ENCODE peak calls at places on chromosomes 7 and 10, in seven cellular contexts. M is brain microvascular endothelial cell, H is right cardiac atrium, X is heart right ventricle, S is iPS DF 6.9, Y is A549, L is gastrocnemius medialis. R is an unnamed sample.
A peak's percentile ranks its signal among the peaks of the same experiment; 100 is the strongest.

GRCh38 chr10:133458021-133458709 is 4.4 kb downstream of the SCART1 start:
- DNase-seq in M (no peak), H (no peak), X (no peak), S (no peak), Y (no peak), L (no peak), R (no peak)

GRCh38 chr10:76432274-76433012 is 1001.0 kb downstream of the LRMDA start:
- DNase-seq in M (peak; percentile 58), H (peak; percentile 59), X (peak; percentile 48), S (no peak), Y (no peak), L (peak; percentile 52), R (no peak)

GRCh38 chr10:48418189-48418588 is 111.7 kb downstream of the MAPK8 start:
- DNase-seq in M (no peak), H (no peak), X (no peak), S (no peak), Y (no peak), L (no peak), R (no peak)

GRCh38 chr7:45000096-45001032 is at the start of gene CCM2:
- DNase-seq in M (no peak), H (peak; percentile 77), X (peak; percentile 70), S (no peak), Y (peak; percentile 36), L (peak; percentile 34), R (no peak)

GRCh38 chr10:26486304-26486703 is 48.2 kb downstream of the APBB1IP start:
- DNase-seq in M (peak; percentile 67), H (peak; percentile 47), X (peak; percentile 19), S (no peak), Y (peak; percentile 24), L (no peak), R (no peak)

GRCh38 chr7:87310790-87311419 is 34.6 kb upstream of the CROT start:
- DNase-seq in M (no peak), H (no peak), X (no peak), S (no peak), Y (no peak), L (no peak), R (no peak)

GRCh38 chr7:7861211-7861633 is 107.4 kb upstream of the GLCCI1 start:
- DNase-seq in M (peak; percentile 51), H (no peak), X (no peak), S (no peak), Y (peak; percentile 2), L (no peak), R (no peak)

GRCh38 chr10:60564475-60564874 is 174.8 kb upstream of the ANK3 start:
- DNase-seq in M (no peak), H (no peak), X (no peak), S (no peak), Y (no peak), L (no peak), R (no peak)

GRCh38 chr10:127849896-127850295 is 42.8 kb downstream of the CLRN3 start:
- DNase-seq in M (no peak), H (no peak), X (no peak), S (no peak), Y (no peak), L (no peak), R (no peak)

GRCh38 chr10:78991187-78991586 is 77.6 kb upstream of the ZMIZ1 start:
- DNase-seq in M (no peak), H (no peak), X (no peak), S (no peak), Y (no peak), L (no peak), R (no peak)

GRCh38 chr10:22599048-22599561 is 115.3 kb downstream of the PIP4K2A start:
- DNase-seq in M (peak; percentile 34), H (no peak), X (no peak), S (no peak), Y (peak; percentile 25), L (no peak), R (no peak)

GRCh38 chr7:84638339-84638697 is 443.7 kb upstream of the SEMA3A start:
- DNase-seq in M (no peak), H (no peak), X (no peak), S (no peak), Y (no peak), L (no peak), R (no peak)
- H3K27ac ChIP-seq in M (peak overlapping the region; percentile 66), H (no peak overlapping the region), X (no peak overlapping the region), S (no peak overlapping the region), Y (peak overlapping the region; percentile 59), L (no peak overlapping the region), R (no peak overlapping the region)

GRCh38 chr10:49592726-49593563 is 17.2 kb upstream of the SLC18A3 start:
- DNase-seq in M (peak; percentile 46), H (peak; percentile 41), X (peak; percentile 32), S (no peak), Y (peak; percentile 79), L (no peak), R (no peak)

GRCh38 chr10:49585387-49585786 is 24.7 kb upstream of the SLC18A3 start:
- DNase-seq in M (no peak), H (no peak), X (no peak), S (no peak), Y (no peak), L (no peak), R (no peak)

GRCh38 chr10:49593564-49593875 is 16.6 kb upstream of the SLC18A3 start:
- DNase-seq in M (no peak), H (no peak), X (no peak), S (no peak), Y (no peak), L (no peak), R (no peak)

DNA sequence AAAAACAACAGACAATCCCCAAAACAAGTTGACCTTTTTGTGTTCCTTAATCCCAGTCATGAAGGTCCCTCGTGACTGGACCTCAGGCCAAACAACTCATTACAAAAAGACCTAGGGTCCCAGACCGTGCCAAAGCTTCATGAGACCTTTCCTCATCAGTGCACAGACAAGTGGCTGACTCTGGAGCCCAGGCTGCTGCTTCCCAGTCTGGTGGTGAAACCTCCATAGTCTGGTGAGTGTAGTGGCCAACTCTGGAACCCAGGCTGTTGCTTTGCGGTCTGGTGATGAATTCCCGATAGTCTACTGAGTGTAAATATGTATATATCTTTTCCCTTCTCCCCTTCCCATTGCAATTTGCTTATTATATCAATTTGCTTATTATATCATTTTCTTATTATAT is 22.1 kb upstream of the SLC18A3 start:
- DNase-seq in M (no peak), H (no peak), X (no peak), S (no peak), Y (no peak), L (no peak), R (no peak)
- H3K27ac ChIP-seq in M (no peak overlapping the region), H (no peak overlapping the region), X (no peak overlapping the region), S (no peak overlapping the region), Y (no peak overlapping the region), L (no peak overlapping the region), R (no peak overlapping the region)

GRCh38 chr10:109783286-109783685 is 140.0 kb downstream of the XPNPEP1 start:
- DNase-seq in M (no peak), H (no peak), X (no peak), S (no peak), Y (no peak), L (no peak), R (no peak)

GRCh38 chr10:109784236-109784635 is 139.1 kb downstream of the XPNPEP1 start:
- DNase-seq in M (no peak), H (no peak), X (no peak), S (no peak), Y (no peak), L (no peak), R (no peak)

GRCh38 chr10:109778993-109779392 is 144.3 kb downstream of the XPNPEP1 start:
- DNase-seq in M (no peak), H (no peak), X (no peak), S (no peak), Y (no peak), L (no peak), R (no peak)

GRCh38 chr10:109780997-109781396 is 142.3 kb downstream of the XPNPEP1 start:
- DNase-seq in M (no peak), H (no peak), X (no peak), S (no peak), Y (no peak), L (no peak), R (no peak)
- H3K27ac ChIP-seq in M (no peak overlapping the region), H (no peak overlapping the region), X (no peak overlapping the region), S (no peak overlapping the region), Y (no peak overlapping the region), L (no peak overlapping the region), R (no peak overlapping the region)

DNA sequence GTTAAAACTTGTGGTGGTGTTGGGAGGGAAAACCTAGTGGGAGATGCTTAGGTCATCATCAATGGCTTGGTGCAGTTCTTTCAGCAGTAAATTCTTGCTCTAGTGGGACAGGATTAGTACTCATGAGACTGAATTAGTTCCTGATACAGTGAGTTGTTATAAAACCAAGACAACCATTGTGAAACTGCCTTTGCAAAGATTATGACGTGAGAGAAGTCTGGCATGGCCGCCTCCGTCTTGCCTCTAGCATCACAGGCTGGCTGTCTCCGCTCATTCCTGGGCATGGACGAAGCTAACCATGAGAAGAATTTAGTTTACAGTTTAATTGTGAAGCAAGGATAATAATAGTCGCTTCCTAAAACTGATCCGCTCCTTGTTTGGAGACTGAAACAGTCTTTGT is 186.4 kb downstream of the KIF20B start:
- DNase-seq in M (no peak), H (peak; percentile 27), X (no peak), S (no peak), Y (no peak), L (no peak), R (no peak)
- H3K27ac ChIP-seq in M (no peak overlapping the region), H (no peak overlapping the region), X (no peak overlapping the region), S (no peak overlapping the region), Y (no peak overlapping the region), L (no peak overlapping the region), R (no peak overlapping the region)

GRCh38 chr10:124649209-124649608 is 95.0 kb downstream of the FAM53B start:
- DNase-seq in M (no peak), H (peak; percentile 70), X (peak; percentile 57), S (no peak), Y (no peak), L (peak; percentile 79), R (no peak)

GRCh38 chr10:124650263-124650662 is 93.9 kb downstream of the FAM53B start:
- DNase-seq in M (no peak), H (no peak), X (no peak), S (no peak), Y (no peak), L (no peak), R (no peak)

GRCh38 chr10:124652200-124652599 is 92.0 kb downstream of the FAM53B start:
- DNase-seq in M (no peak), H (no peak), X (no peak), S (no peak), Y (no peak), L (no peak), R (no peak)

GRCh38 chr10:124651402-124651887 is 92.7 kb downstream of the FAM53B start:
- DNase-seq in M (no peak), H (no peak), X (no peak), S (no peak), Y (no peak), L (no peak), R (no peak)

GRCh38 chr10:124650820-124651401 is 93.3 kb downstream of the FAM53B start:
- DNase-seq in M (no peak), H (no peak), X (no peak), S (no peak), Y (no peak), L (no peak), R (no peak)
- H3K27ac ChIP-seq in M (no peak overlapping the region), H (no peak overlapping the region), X (peak overlapping the region; percentile 79), S (no peak overlapping the region), Y (no peak overlapping the region), L (peak overlapping the region; percentile 84), R (peak overlapping the region; percentile 95)

R was measured in dorsolateral prefrontal cortex.